ENCODE peak calls at places on chromosomes 4 and X, in six cellular contexts. N is T-helper 1 cell; D is activated CD4-positive, alpha-beta T cell treated with anti-CD3 and anti-CD28 coated beads for 24 hours; M is AG08396; C is WTC11; E is brain microvascular endothelial cell. S is an unnamed sample.

GRCh38 chrX:115547448-115547847 is 13.5 kb upstream of the PLS3 start:
- DNase-seq in N (no peak), D (no peak), M (no peak), C (no peak), E (no peak), S (no peak)

GRCh38 chr4:28444886-28445496 is 1584.3 kb downstream of the STIM2 start:
- DNase-seq in N (no peak), D (no peak), M (no peak), C (no peak), E (no peak), S (no peak)

GRCh38 chr4:25949166-25949748 is 35.2 kb downstream of the SMIM20 start:
- DNase-seq in N (no peak), D (no peak), M (no peak), C (peak; percentile 54), E (no peak), S (no peak)

GRCh38 chr4:138897818-138898226 is 117.8 kb upstream of the NOCT start:
- DNase-seq in N (no peak), D (no peak), M (peak; percentile 53), C (no peak), E (peak; percentile 93), S (no peak)

GRCh38 chrX:1242901-1243402 is 25.7 kb upstream of the CSF2RA start:
- DNase-seq in N (no peak), D (no peak), M (no peak), C (no peak), E (no peak), S (no peak)

GRCh38 chr4:3873446-3874415 is 107.5 kb downstream of the ADRA2C start:
- DNase-seq in N (no peak), D (no peak), M (no peak), C (peak; percentile 69), E (no peak), S (no peak)

GRCh38 chrX:49726966-49727365 is 31.2 kb upstream of the PAGE1 start:
- DNase-seq in N (no peak), D (no peak), M (no peak), C (no peak), E (no peak), S (no peak)

GRCh38 chr4:38723726-38724506 is 58.9 kb downstream of the TLR10 start:
- DNase-seq in N (no peak), D (no peak), M (peak; percentile 7), C (no peak), E (no peak), S (no peak)

GRCh38 chrX:56745019-56745418 is 16.0 kb downstream of the NBDY start:
- DNase-seq in N (no peak), D (no peak), M (no peak), C (no peak), E (peak; percentile 60), S (no peak)

GRCh38 chrX:105190252-105190853 is 30.1 kb downstream of the TEX13A start:
- DNase-seq in N (no peak), D (peak; percentile 19), M (peak; percentile 8), C (peak; percentile 14), E (peak; percentile 40), S (no peak)

GRCh38 chr4:2063557-2064275 is 4.6 kb downstream of the NAT8L start:
- DNase-seq in N (no peak), D (no peak), M (no peak), C (no peak), E (no peak), S (no peak)

GRCh38 chr4:99610605-99611172 is 36.1 kb downstream of the MTTP start:
- DNase-seq in N (no peak), D (no peak), M (no peak), C (no peak), E (no peak), S (no peak)

GRCh38 chr4:68906238-68907137 is 45.1 kb downstream of the UGT2A3 start:
- DNase-seq in N (no peak), D (no peak), M (no peak), C (peak; percentile 54), E (no peak), S (no peak)

GRCh38 chr4:16687011-16687410 is 211.4 kb downstream of the LDB2 start:
- DNase-seq in N (no peak), D (no peak), M (no peak), C (no peak), E (no peak), S (no peak)

GRCh38 chr4:114692958-114693357 is 94.4 kb downstream of the UGT8 start:
- DNase-seq in N (no peak), D (no peak), M (no peak), C (no peak), E (no peak), S (no peak)

GRCh38 chr4:73520821-73521220 is 39.3 kb downstream of the AFM start:
- DNase-seq in N (no peak), D (no peak), M (no peak), C (peak; percentile 30), E (peak; percentile 86), S (no peak)

GRCh38 chr4:2934077-2934812 is 29.0 kb downstream of the NOP14 start:
- DNase-seq in N (peak; percentile 67), D (no peak), M (peak; percentile 80), C (no peak), E (peak; percentile 38), S (peak; percentile 58)

GRCh38 chr4:10074767-10075105 is 41.9 kb downstream of the WDR1 start:
- DNase-seq in N (no peak), D (no peak), M (peak; percentile 80), C (peak; percentile 11), E (peak; percentile 75), S (no peak)

GRCh38 chrX:154059231-154059630 is 38.3 kb downstream of the MECP2 start:
- DNase-seq in N (no peak), D (no peak), M (no peak), C (no peak), E (no peak), S (no peak)

GRCh38 chr4:174674305-174674840 is 152.1 kb upstream of the HPGD start:
- DNase-seq in N (no peak), D (no peak), M (no peak), C (no peak), E (no peak), S (no peak)

GRCh38 chrX:70421618-70422017 is 1.5 kb upstream of the GDPD2 start:
- DNase-seq in N (no peak), D (no peak), M (no peak), C (peak; percentile 33), E (no peak), S (no peak)

GRCh38 chr4:107718351-107718965 is 1.6 kb downstream of the PAPSS1 start:
- DNase-seq in N (no peak), D (no peak), M (no peak), C (no peak), E (no peak), S (no peak)

GRCh38 chr4:183723561-183724228 is 64.6 kb downstream of the TRAPPC11 start:
- DNase-seq in N (no peak), D (no peak), M (no peak), C (no peak), E (no peak), S (no peak)

GRCh38 chrX:134794692-134795091 is 136.4 kb upstream of the PLAC1 start:
- DNase-seq in N (no peak), D (no peak), M (no peak), C (no peak), E (no peak), S (no peak)

GRCh38 chrX:139008185-139008584 is 296.7 kb upstream of the FGF13 start:
- DNase-seq in N (no peak), D (no peak), M (no peak), C (no peak), E (no peak), S (no peak)

GRCh38 chr4:41257257-41257900 is 651 bp downstream of the UCHL1 start:
- DNase-seq in N (no peak), D (peak; percentile 7), M (peak; percentile 81), C (peak; percentile 55), E (peak; percentile 43), S (no peak)

GRCh38 chr4:176660561-176660960 is 132.2 kb downstream of the VEGFC start:
- DNase-seq in N (no peak), D (no peak), M (no peak), C (peak; percentile 20), E (no peak), S (no peak)

GRCh38 chr4:2416564-2417195 is 1.8 kb downstream of the ZFYVE28 start:
- DNase-seq in N (no peak), D (no peak), M (peak; percentile 44), C (peak; percentile 73), E (no peak), S (no peak)

GRCh38 chrX:155188786-155189185 is 27.5 kb upstream of the VBP1 start:
- DNase-seq in N (no peak), D (no peak), M (no peak), C (no peak), E (no peak), S (peak; percentile 90)

GRCh38 chrX:13088155-13088485 is 43.7 kb upstream of the FAM9C start:
- DNase-seq in N (no peak), D (no peak), M (no peak), C (no peak), E (no peak), S (no peak)

GRCh38 chr4:83582289-83582756 is 46.4 kb downstream of the GPAT3 start:
- DNase-seq in N (no peak), D (no peak), M (peak; percentile 20), C (no peak), E (no peak), S (no peak)

GRCh38 chrX:63513825-63514574 is 162.9 kb upstream of the SPIN4 start:
- DNase-seq in N (no peak), D (no peak), M (peak; percentile 18), C (no peak), E (peak; percentile 78), S (no peak)

GRCh38 chrX:63784902-63785692 is at the start of gene ARHGEF9:
- DNase-seq in N (no peak), D (no peak), M (peak; percentile 20), C (peak; percentile 64), E (no peak), S (no peak)

GRCh38 chr4:101784957-101785356 is 5.6 kb upstream of the BANK1 start:
- DNase-seq in N (no peak), D (no peak), M (no peak), C (no peak), E (no peak), S (no peak)

GRCh38 chrX:21666252-21666651 is 8.1 kb upstream of the KLHL34 start:
- DNase-seq in N (no peak), D (no peak), M (no peak), C (no peak), E (no peak), S (no peak)